ENCODE peak calls at places on chromosomes 5 and 9, in eight cellular contexts. Z is stomach, G is astrocyte of the cerebellum, U is fibroblast of lung, T is fibroblast of mammary gland, L is endothelial cell, R is neural progenitor cell, S is HFF-Myc. E is an unnamed sample.

GRCh38 chr5:139711852-139712171 is 63.7 kb downstream of the CXXC5 start:
- DNase-seq in Z (no peak), G (no peak), U (no peak), T (no peak), L (peak; percentile 39), R (peak; percentile 81), S (no peak), E (peak; percentile 67)

GRCh38 chr9:3830296-3830695 is 304.5 kb upstream of the RFX3 start:
- DNase-seq in Z (no peak), G (no peak), U (peak; percentile 31), T (no peak), L (no peak), R (peak; percentile 13), S (no peak), E (no peak)

GRCh38 chr9:108412755-108413154 is 443.0 kb downstream of the ACTL7B start:
- DNase-seq in Z (no peak), G (no peak), U (peak; percentile 10), T (peak; percentile 53), L (peak; percentile 31), R (peak; percentile 45), S (peak; percentile 29), E (no peak)

GRCh38 chr5:96133337-96134094 is 171.9 kb upstream of the ELL2 start:
- DNase-seq in Z (no peak), G (no peak), U (peak; percentile 54), T (no peak), L (no peak), R (no peak), S (no peak), E (no peak)

GRCh38 chr5:91126448-91126847 is 256.7 kb downstream of the ARRDC3 start:
- DNase-seq in Z (no peak), G (peak; percentile 88), U (peak; percentile 93), T (peak; percentile 84), L (no peak), R (no peak), S (peak; percentile 47), E (no peak)

GRCh38 chr5:61363715-61364114 is 31.7 kb downstream of the ZSWIM6 start:
- DNase-seq in Z (no peak), G (no peak), U (no peak), T (no peak), L (no peak), R (no peak), S (no peak), E (no peak)

GRCh38 chr5:94793113-94793815 is 174.8 kb downstream of the SLF1 start:
- DNase-seq in Z (no peak), G (peak; percentile 66), U (peak; percentile 98), T (peak; percentile 85), L (no peak), R (no peak), S (peak; percentile 33), E (no peak)

GRCh38 chr5:3384531-3384930 is 211.1 kb upstream of the IRX1 start:
- DNase-seq in Z (no peak), G (no peak), U (no peak), T (no peak), L (no peak), R (no peak), S (no peak), E (no peak)

GRCh38 chr9:87959916-87960581 is 14.3 kb downstream of the CDK20 start:
- DNase-seq in Z (no peak), G (no peak), U (peak; percentile 82), T (peak; percentile 25), L (no peak), R (no peak), S (no peak), E (no peak)

GRCh38 chr5:74017112-74017511 is 391.1 kb downstream of the ARHGEF28 start:
- DNase-seq in Z (no peak), G (no peak), U (peak; percentile 31), T (no peak), L (no peak), R (no peak), S (no peak), E (no peak)

GRCh38 chr5:176407456-176408244 is 8.7 kb downstream of the CLTB start:
- DNase-seq in Z (no peak), G (no peak), U (no peak), T (peak; percentile 25), L (no peak), R (no peak), S (no peak), E (no peak)

GRCh38 chr5:84494453-84494852 is 109.8 kb upstream of the EDIL3 start:
- DNase-seq in Z (no peak), G (peak; percentile 85), U (peak; percentile 98), T (peak; percentile 78), L (no peak), R (no peak), S (no peak), E (no peak)

DNA sequence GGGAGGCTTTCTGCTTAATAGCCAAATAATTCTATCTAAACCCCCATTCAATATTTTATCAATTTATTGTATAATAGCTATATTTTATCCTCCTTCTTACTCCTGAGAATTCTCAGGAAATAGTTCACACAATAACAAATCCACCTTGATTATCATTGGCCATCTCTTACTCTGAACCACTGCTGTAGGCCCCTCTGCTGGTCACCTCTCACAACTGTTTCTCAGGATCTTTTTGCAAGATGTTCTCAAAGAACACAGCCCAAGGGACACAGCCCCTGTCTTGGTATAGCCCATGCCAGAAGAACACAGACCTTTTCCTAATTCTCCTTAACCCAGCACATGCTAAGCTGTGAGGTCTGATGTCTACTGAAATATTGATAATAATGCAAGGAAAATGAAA is 74.9 kb upstream of the HTR4 start:
- DNase-seq in Z (no peak), G (no peak), U (no peak), T (no peak), L (no peak), R (peak; percentile 26), S (no peak), E (no peak)
- TF ChIP-seq CTCF in Z (no peak), G (peak; percentile 42), U (peak; percentile 37), T (no peak), L (no peak), R (peak; percentile 42), S (peak; percentile 14), E (no peak)

DNA sequence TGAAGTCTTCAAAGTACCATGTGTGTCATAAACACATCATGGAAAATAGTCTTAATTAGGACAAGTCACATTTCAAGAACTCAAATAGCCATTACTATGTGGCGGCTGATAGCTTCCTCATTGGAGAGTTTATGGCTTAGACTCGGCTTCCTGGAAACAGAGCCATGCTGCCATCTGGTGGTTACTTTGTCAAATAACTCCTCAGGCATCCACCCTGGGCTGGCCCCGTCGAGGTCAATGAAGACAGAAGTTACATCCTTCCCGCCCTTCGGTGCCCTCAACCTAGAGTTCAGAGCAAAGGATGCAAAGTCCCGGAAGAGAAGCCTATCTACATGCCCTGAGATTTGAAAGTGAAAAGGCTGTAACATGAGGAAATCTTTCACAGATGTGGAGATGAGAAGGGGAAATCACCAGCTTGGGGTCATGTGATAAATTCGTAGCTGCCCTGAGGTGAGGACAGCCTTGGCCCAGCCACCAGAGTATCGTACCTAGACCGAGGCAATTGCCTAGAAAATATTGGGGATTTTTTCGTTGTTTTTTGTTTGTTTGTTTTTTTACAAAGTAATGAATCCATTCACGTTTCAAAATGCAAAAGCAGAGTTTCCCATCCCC is 45.5 kb upstream of the ZNF169 start:
- DNase-seq in Z (peak; percentile 77), G (peak; percentile 61), U (peak; percentile 56), T (peak; percentile 83), L (peak; percentile 72), R (peak; percentile 87), S (peak; percentile 64), E (peak; percentile 76)
- TF ChIP-seq CTCF in Z (no peak), G (peak; percentile 73), U (peak; percentile 72), T (peak; percentile 79), L (peak; percentile 79), R (peak; percentile 89), S (peak; percentile 72), E (peak; percentile 87)

GRCh38 chr9:114521846-114522245 is 16.6 kb upstream of the WHRN start:
- DNase-seq in Z (no peak), G (no peak), U (peak; percentile 50), T (no peak), L (no peak), R (no peak), S (no peak), E (no peak)

GRCh38 chr9:114516913-114517312 is 11.6 kb upstream of the WHRN start:
- DNase-seq in Z (no peak), G (peak; percentile 59), U (peak; percentile 91), T (peak; percentile 84), L (no peak), R (no peak), S (no peak), E (no peak)

GRCh38 chr9:114518120-114518519 is 12.8 kb upstream of the WHRN start:
- DNase-seq in Z (no peak), G (no peak), U (no peak), T (no peak), L (no peak), R (no peak), S (no peak), E (no peak)

GRCh38 chr9:114515528-114515927 is 10.3 kb upstream of the WHRN start:
- DNase-seq in Z (no peak), G (no peak), U (no peak), T (no peak), L (no peak), R (no peak), S (no peak), E (no peak)

DNA sequence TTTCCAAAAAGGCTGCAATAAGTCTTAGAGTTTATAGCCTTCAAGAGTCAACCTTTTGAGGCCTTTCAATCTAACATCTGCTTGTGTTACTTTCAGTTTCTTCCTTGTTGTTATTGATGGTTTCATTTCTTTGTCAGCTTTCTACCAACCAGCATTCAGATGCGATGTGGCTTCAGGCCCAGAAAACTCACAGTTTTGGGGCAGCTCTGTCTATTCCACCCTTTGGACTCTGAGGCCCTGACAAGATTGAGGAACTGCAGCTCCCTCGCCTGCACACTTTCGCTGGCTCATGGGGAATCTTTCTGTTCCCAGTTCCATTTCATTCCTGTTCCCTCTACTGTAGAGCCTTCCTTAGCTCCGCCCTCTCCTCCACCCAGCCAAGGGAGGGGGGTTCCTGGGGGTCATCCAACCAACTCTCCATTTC is 13.3 kb upstream of the WHRN start:
- DNase-seq in Z (no peak), G (no peak), U (no peak), T (no peak), L (no peak), R (no peak), S (no peak), E (no peak)
- TF ChIP-seq CTCF in Z (no peak), G (no peak), U (no peak), T (no peak), L (no peak), R (no peak), S (no peak), E (no peak)

GRCh38 chr5:53557386-53557785 is 3.1 kb upstream of the NDUFS4 start:
- DNase-seq in Z (no peak), G (no peak), U (peak; percentile 47), T (peak; percentile 59), L (no peak), R (no peak), S (no peak), E (no peak)

GRCh38 chr5:53560028-53560427 is 411 bp upstream of the NDUFS4 start:
- DNase-seq in Z (no peak), G (no peak), U (no peak), T (no peak), L (no peak), R (no peak), S (no peak), E (no peak)

GRCh38 chr5:53558966-53559365 is 1.5 kb upstream of the NDUFS4 start:
- DNase-seq in Z (no peak), G (no peak), U (no peak), T (no peak), L (no peak), R (no peak), S (no peak), E (no peak)

GRCh38 chr5:53556001-53556400 is 4.4 kb upstream of the NDUFS4 start:
- DNase-seq in Z (no peak), G (no peak), U (no peak), T (no peak), L (no peak), R (no peak), S (no peak), E (no peak)

GRCh38 chr5:53560506-53561191 is at the start of gene NDUFS4:
- DNase-seq in Z (peak; percentile 86), G (peak; percentile 90), U (peak; percentile 92), T (peak; percentile 94), L (peak; percentile 86), R (peak; percentile 87), S (peak; percentile 91), E (peak; percentile 81)
- TF ChIP-seq CTCF in Z (no peak), G (no peak), U (no peak), T (no peak), L (no peak), R (no peak), S (no peak), E (no peak)